ENCODE peak calls at places on chromosomes 2 and 18, in five cellular contexts. O, W, L, H and F are unnamed samples. For H3K4me1, the result is how much of the 10 kb centered on the place peaks cover.

GRCh38 chr2:168976034-168976654 is 55.0 kb downstream of the ABCB11 start:
- DNase-seq in O (no peak), W (no peak), L (no peak), H (no peak), F (no peak)

GRCh38 chr18:8948471-8949149 is 153.9 kb upstream of the NDUFV2 start:
- DNase-seq in O (peak), W (no peak), L (no peak), H (peak), F (no peak)

GRCh38 chr18:68176901-68177300 is 538.0 kb downstream of the TMX3 start:
- DNase-seq in O (no peak), W (no peak), L (no peak), H (no peak), F (no peak)

GRCh38 chr2:232375164-232375563 is 3.4 kb upstream of the ALPP start:
- DNase-seq in O (no peak), W (no peak), L (no peak), H (no peak), F (no peak)

GRCh38 chr18:69689081-69689759 is 258.5 kb downstream of the CD226 start:
- DNase-seq in O (peak), W (no peak), L (no peak), H (peak), F (no peak)

GRCh38 chr18:79380816-79381806 is 14.6 kb upstream of the NFATC1 start:
- DNase-seq in O (peak), W (peak), L (no peak), H (peak), F (peak)

GRCh38 chr2:49444005-49444404 is 289.7 kb upstream of the FSHR start:
- DNase-seq in O (no peak), W (no peak), L (no peak), H (no peak), F (no peak)

GRCh38 chr18:29226201-29226600 is 1049.3 kb upstream of the CDH2 start:
- DNase-seq in O (peak), W (no peak), L (no peak), H (no peak), F (no peak)

GRCh38 chr2:175004980-175005832 is at the start of gene CHN1:
- DNase-seq in O (peak), W (peak), L (peak), H (peak), F (peak)

GRCh38 chr2:169767243-169767888 is 31.3 kb upstream of the SSB start:
- DNase-seq in O (peak), W (peak), L (peak), H (peak), F (peak)

GRCh38 chr2:654896-655295 is 22.3 kb downstream of the TMEM18 start:
- DNase-seq in O (no peak), W (no peak), L (no peak), H (no peak), F (no peak)

GRCh38 chr2:240967681-240968621 is 30.5 kb upstream of the SNED1 start:
- DNase-seq in O (no peak), W (no peak), L (no peak), H (no peak), F (no peak)

GRCh38 chr2:10392951-10393647 is 55.0 kb downstream of the ODC1 start:
- DNase-seq in O (no peak), W (no peak), L (no peak), H (no peak), F (peak)

GRCh38 chr18:49747876-49748275 is 65.5 kb downstream of the ACAA2 start:
- DNase-seq in O (no peak), W (no peak), L (no peak), H (peak), F (no peak)

GRCh38 chr2:118119158-118119715 is 31.0 kb downstream of the INSIG2 start:
- DNase-seq in O (no peak), W (no peak), L (no peak), H (no peak), F (no peak)

GRCh38 chr2:128639693-128640092 is 321.0 kb upstream of the HS6ST1 start:
- DNase-seq in O (no peak), W (no peak), L (no peak), H (no peak), F (peak)

GRCh38 chr18:75923169-75923568 is 495.7 kb upstream of the SMIM21 start:
- DNase-seq in O (peak), W (no peak), L (no peak), H (no peak), F (no peak)

GRCh38 chr18:21599585-21600525 is 649 bp downstream of the ESCO1 start:
- DNase-seq in O (peak), W (peak), L (no peak), H (peak), F (peak)

GRCh38 chr2:215454519-215454918 is 18.7 kb upstream of the FN1 start:
- DNase-seq in O (no peak), W (no peak), L (peak), H (peak), F (no peak)

GRCh38 chr2:11767779-11768178 is 21.3 kb downstream of the LPIN1 start:
- DNase-seq in O (no peak), W (no peak), L (no peak), H (no peak), F (no peak)

GRCh38 chr2:98807221-98807620 is 76.3 kb upstream of the MGAT4A start:
- DNase-seq in O (no peak), W (no peak), L (no peak), H (no peak), F (no peak)

GRCh38 chr2:98806266-98806697 is 75.3 kb upstream of the MGAT4A start:
- DNase-seq in O (no peak), W (no peak), L (no peak), H (no peak), F (no peak)

GRCh38 chr2:98804736-98805135 is 73.8 kb upstream of the MGAT4A start:
- DNase-seq in O (no peak), W (no peak), L (no peak), H (no peak), F (no peak)

GRCh38 chr2:98803747-98804650 is 73.1 kb upstream of the MGAT4A start:
- DNase-seq in O (no peak), W (no peak), L (no peak), H (no peak), F (no peak)

GRCh38 chr2:98805412-98806265 is 74.7 kb upstream of the MGAT4A start:
- DNase-seq in O (peak), W (no peak), L (no peak), H (peak), F (no peak)
- H4K91ac ChIP-seq in O (no peak), W (no peak), L (no peak), H (no peak), F (no peak)

GRCh38 chr2:161796192-161796591 is 172.0 kb downstream of the SLC4A10 start:
- DNase-seq in O (no peak), W (no peak), L (no peak), H (no peak), F (no peak)

GRCh38 chr2:161798027-161798426 is 173.8 kb downstream of the SLC4A10 start:
- DNase-seq in O (no peak), W (no peak), L (no peak), H (no peak), F (no peak)
- H3K4ac ChIP-seq in O (no peak), W (no peak), L (no peak), H (no peak), F (no peak)

DNA sequence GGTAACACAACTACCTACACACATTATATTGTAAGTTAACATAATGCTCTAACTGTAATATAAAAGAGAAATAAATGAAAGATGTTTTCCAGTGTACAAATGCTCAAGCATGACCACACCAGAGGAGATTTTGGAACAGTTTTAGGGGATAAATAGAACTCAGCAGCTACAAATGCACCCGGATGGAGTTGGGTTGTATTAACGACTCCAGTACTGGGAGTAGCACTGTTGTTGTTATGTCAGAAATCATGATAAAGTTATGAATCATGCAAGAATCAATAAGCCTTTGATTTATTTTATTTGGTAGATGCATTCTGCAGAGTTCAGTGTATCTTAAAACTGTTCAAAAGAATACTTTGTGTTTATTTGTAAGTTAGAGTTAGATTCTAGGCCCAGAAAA is 126.9 kb downstream of the MAP3K20 start:
- DNase-seq in O (no peak), W (no peak), L (no peak), H (no peak), F (no peak)
- H3K4me1 ChIP-seq in O (under half), W (under half), L (under half), H (under half), F (under half)

GRCh38 chr2:85611217-85611704 is 605 bp downstream of the C2orf68 start:
- DNase-seq in O (no peak), W (no peak), L (no peak), H (peak), F (no peak)
- H4K91ac ChIP-seq in O (peak), W (peak), L (no peak), H (peak), F (no peak)

DNA sequence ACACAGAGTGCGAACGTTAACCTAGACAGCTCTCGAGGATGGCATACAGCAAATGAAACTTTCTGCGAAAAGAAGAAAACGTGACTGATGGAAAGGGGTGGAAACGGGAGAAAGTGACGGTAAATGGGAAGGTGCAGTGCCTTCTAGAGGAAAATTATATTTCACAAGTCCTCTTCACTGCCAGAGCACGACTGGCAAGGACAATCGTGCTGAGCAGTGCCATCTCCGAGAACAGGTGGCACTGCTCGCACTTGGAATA is 425 bp downstream of the STAT1 start:
- DNase-seq in O (no peak), W (no peak), L (no peak), H (no peak), F (no peak)
- H3K4ac ChIP-seq in O (peak), W (peak), L (no peak), H (peak), F (no peak)

GRCh38 chr18:55264108-55264507 is 304.8 kb upstream of the CCDC68 start:
- DNase-seq in O (peak), W (no peak), L (peak), H (no peak), F (no peak)

GRCh38 chr18:55266981-55267380 is 307.7 kb upstream of the CCDC68 start:
- DNase-seq in O (no peak), W (no peak), L (no peak), H (no peak), F (no peak)

GRCh38 chr18:55268146-55268545 is 308.9 kb upstream of the CCDC68 start:
- DNase-seq in O (no peak), W (no peak), L (no peak), H (peak), F (no peak)

GRCh38 chr18:55265916-55266488 is 306.7 kb upstream of the CCDC68 start:
- DNase-seq in O (peak), W (no peak), L (no peak), H (peak), F (no peak)

GRCh38 chr18:55265130-55265675 is 305.9 kb upstream of the CCDC68 start:
- DNase-seq in O (no peak), W (no peak), L (no peak), H (no peak), F (no peak)
- H3K4me1 ChIP-seq in O (under half), W (under half), L (under half), H (under half), F (under half)

DNA sequence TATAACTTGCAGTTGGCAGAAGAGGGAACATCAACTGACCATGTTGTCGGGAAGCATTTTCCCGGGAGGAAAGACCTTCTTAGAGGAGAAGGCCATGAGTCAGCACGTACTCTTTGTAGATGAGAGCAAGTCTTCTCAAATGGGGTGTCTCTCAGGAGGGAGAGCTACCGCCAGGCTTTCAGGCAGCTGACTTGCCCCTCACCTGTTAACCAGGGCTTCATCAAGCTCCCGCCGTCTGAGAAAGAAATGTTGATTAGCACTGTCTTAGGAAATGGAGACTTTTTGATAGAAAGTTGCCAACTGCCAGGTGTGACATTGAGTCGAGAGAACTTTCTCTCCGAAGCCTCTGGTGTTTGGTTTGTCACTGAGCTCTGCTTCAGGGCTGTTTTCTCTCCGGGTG is 196.1 kb downstream of the ZNF407 start:
- DNase-seq in O (no peak), W (no peak), L (no peak), H (no peak), F (no peak)
- H4K91ac ChIP-seq in O (peak), W (no peak), L (no peak), H (no peak), F (no peak)

GRCh38 chr2:237113026-237113810 is 27.5 kb downstream of the COPS8 start:
- DNase-seq in O (peak), W (no peak), L (no peak), H (no peak), F (no peak)
- H3K4ac ChIP-seq in O (no peak), W (no peak), L (no peak), H (no peak), F (no peak)